ENCODE peak calls at places on chromosomes 1 and 21, in five cellular contexts. F, E, R, I and K are unnamed samples.

GRCh38 chr1:28028873-28029654 is 59.3 kb downstream of the EYA3 start:
- DNase-seq in R (peak; percentile 83), I (no peak), E (no peak), F (no peak), K (no peak)

GRCh38 chr1:40392206-40392605 is 18.7 kb downstream of the SMAP2 start:
- DNase-seq in E (peak; percentile 71), I (peak; percentile 56), F (no peak), R (no peak), K (no peak)

GRCh38 chr21:43740497-43741156 is 21.7 kb downstream of the PDXK start:
- DNase-seq in E (peak; percentile 73), I (no peak), F (peak; percentile 76), R (no peak), K (no peak)

GRCh38 chr1:3548156-3548893 is 63.0 kb downstream of the MEGF6 start:
- DNase-seq in R (no peak), F (no peak), I (no peak), E (peak; percentile 31), K (no peak)

GRCh38 chr21:36859744-36860501 is 106.5 kb downstream of the HLCS start:
- DNase-seq in F (peak; percentile 83), R (peak; percentile 33), I (peak; percentile 93), E (no peak), K (peak; percentile 61)

GRCh38 chr1:227417622-227418245 is 99.4 kb upstream of the CDC42BPA start:
- DNase-seq in F (no peak), E (no peak), R (no peak), I (no peak), K (no peak)

GRCh38 chr21:45767071-45768006 is 123.8 kb downstream of the PCBP3 start:
- DNase-seq in F (no peak), R (no peak), E (no peak), I (peak; percentile 19), K (no peak)

GRCh38 chr1:67652800-67653199 is 32.2 kb upstream of the GADD45A start:
- DNase-seq in I (peak; percentile 80), F (no peak), R (peak; percentile 89), E (no peak), K (no peak)

GRCh38 chr1:212531796-212532195 is 76.8 kb upstream of the ATF3 start:
- DNase-seq in R (no peak), F (no peak), E (no peak), I (no peak), K (no peak)

GRCh38 chr1:218397752-218398339 is 52.7 kb downstream of the TGFB2 start:
- DNase-seq in E (no peak), F (peak; percentile 34), R (no peak), I (peak; percentile 83), K (no peak)

GRCh38 chr1:175802407-175803123 is 59.2 kb upstream of the TNR start:
- DNase-seq in R (no peak), F (no peak), I (no peak), E (peak; percentile 12), K (no peak)

GRCh38 chr1:227072991-227073390 is 132.9 kb downstream of the COQ8A start:
- DNase-seq in R (peak; percentile 39), E (no peak), F (no peak), I (peak; percentile 92), K (no peak)

GRCh38 chr1:179351281-179351680 is 14.5 kb upstream of the AXDND1 start:
- DNase-seq in I (no peak), E (no peak), F (no peak), R (no peak), K (no peak)

GRCh38 chr1:11600901-11601300 is 53.3 kb downstream of the FBXO2 start:
- DNase-seq in R (no peak), F (no peak), I (no peak), E (no peak), K (no peak)

GRCh38 chr1:7686301-7686850 is 84.7 kb upstream of the VAMP3 start:
- DNase-seq in I (no peak), F (no peak), R (no peak), E (no peak), K (no peak)

GRCh38 chr1:2526824-2527552 is 592 bp upstream of the PANK4 start:
- DNase-seq in R (no peak), F (peak; percentile 71), E (no peak), I (peak; percentile 80), K (no peak)
- TF ChIP-seq EZH2phosphoT487 in R (no peak), F (no peak), E (no peak), I (no peak), K (no peak)

GRCh38 chr1:205748398-205749093 is 1.4 kb downstream of the NUCKS1 start:
- DNase-seq in F (peak; percentile 57), R (peak; percentile 31), I (peak; percentile 23), E (peak; percentile 64), K (peak; percentile 51)
- TF ChIP-seq EZH2phosphoT487 in F (no peak), R (no peak), I (no peak), E (no peak), K (no peak)

GRCh38 chr1:45679123-45679522 is 7.2 kb downstream of the GPBP1L1 start:
- DNase-seq in R (no peak), I (peak; percentile 35), E (no peak), F (no peak), K (no peak)

GRCh38 chr1:45673956-45674355 is 12.4 kb downstream of the GPBP1L1 start:
- DNase-seq in E (no peak), I (no peak), R (no peak), F (no peak), K (no peak)

GRCh38 chr1:45674478-45674877 is 11.9 kb downstream of the GPBP1L1 start:
- DNase-seq in F (no peak), E (no peak), I (no peak), R (no peak), K (no peak)

GRCh38 chr1:45678489-45678888 is 7.8 kb downstream of the GPBP1L1 start:
- DNase-seq in E (no peak), R (no peak), F (no peak), I (no peak), K (no peak)

DNA sequence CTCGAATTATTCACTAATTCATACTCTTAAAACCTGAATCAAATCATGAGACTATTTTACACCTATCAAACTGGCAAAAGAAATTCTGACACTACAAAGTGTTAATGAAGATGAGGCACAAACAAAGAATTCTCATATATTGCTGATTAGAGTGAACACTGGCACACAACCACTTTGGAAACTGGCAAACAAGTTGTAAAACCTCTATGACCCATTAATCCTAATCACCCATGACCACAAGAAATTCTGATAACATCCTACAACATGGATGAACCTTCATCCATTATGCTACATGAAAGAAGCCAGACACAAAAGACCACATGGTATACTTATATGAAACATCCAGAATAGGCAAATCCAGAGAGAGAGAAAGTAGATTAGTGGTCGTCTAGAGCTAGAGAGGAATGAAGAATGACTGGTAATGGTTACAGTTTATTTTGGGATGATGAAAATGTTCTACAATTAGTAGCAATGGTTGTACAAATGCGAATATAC is 8.5 kb downstream of the GPBP1L1 start:
- DNase-seq in F (no peak), I (no peak), R (no peak), E (no peak), K (no peak)
- TF ChIP-seq EZH2phosphoT487 in F (no peak), I (no peak), R (no peak), E (no peak), K (no peak)

DNA sequence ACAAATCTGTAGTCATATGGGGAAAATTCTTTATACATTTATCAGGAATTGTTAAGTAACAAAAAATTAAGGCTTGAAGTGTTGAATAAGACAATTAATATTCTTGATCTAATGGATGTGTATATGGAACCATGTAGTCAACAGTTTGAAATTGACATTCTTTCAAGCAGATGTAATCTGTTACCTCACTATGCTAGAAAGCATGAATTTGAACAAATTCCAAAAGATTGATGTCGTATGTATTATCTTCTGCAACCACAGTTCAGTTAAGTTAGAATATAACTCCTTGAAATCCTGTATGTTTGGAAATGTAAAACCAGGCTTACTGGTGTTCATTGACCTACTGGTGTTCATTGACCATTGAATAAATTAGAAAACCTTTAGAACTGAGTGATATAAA is 16.1 kb downstream of the CCDC18 start:
- DNase-seq in R (no peak), I (no peak), E (no peak), F (no peak), K (no peak)
- TF ChIP-seq EZH2phosphoT487 in R (no peak), I (no peak), E (no peak), F (no peak), K (no peak)